ENCODE peak calls at places on chromosomes 3 and 15, in six cellular contexts. J is lower lobe of right lung, S is A549, W is PC-9, B is lung, R is psoas muscle. Y is an unnamed sample.
A peak's percentile ranks its signal among the peaks of the same experiment; 100 is the strongest.

GRCh38 chr15:71472699-71473098 is 337.7 kb upstream of the NR2E3 start:
- DNase-seq in J (no peak), S (no peak), W (no peak), B (no peak), R (no peak), Y (no peak)

GRCh38 chr3:40681658-40682055 is 156.9 kb downstream of the ZNF621 start:
- DNase-seq in J (no peak), S (no peak), W (no peak), B (no peak), R (no peak), Y (no peak)

GRCh38 chr3:106710596-106710995 is 666.6 kb upstream of the CCDC54 start:
- DNase-seq in J (no peak), S (no peak), W (no peak), B (no peak), R (no peak), Y (no peak)

GRCh38 chr15:89587955-89588354 is 12.7 kb downstream of the TICRR start:
- DNase-seq in J (no peak), S (no peak), W (no peak), B (no peak), R (no peak), Y (no peak)

GRCh38 chr3:178001670-178002101 is 534.5 kb upstream of the KCNMB2 start:
- DNase-seq in J (no peak), S (no peak), W (no peak), B (no peak), R (no peak), Y (no peak)

GRCh38 chr15:92624401-92624991 is 31.1 kb downstream of the FAM174B start:
- DNase-seq in J (no peak), S (no peak), W (no peak), B (no peak), R (peak; percentile 69), Y (peak; percentile 88)

GRCh38 chr15:83475551-83475950 is 28.4 kb downstream of the SH3GL3 start:
- DNase-seq in J (no peak), S (no peak), W (no peak), B (no peak), R (no peak), Y (no peak)

GRCh38 chr3:46100812-46101211 is 73.5 kb upstream of the XCR1 start:
- DNase-seq in J (peak; percentile 51), S (no peak), W (no peak), B (no peak), R (no peak), Y (no peak)

GRCh38 chr3:64666171-64666581 is 21.6 kb downstream of the ADAMTS9 start:
- DNase-seq in J (no peak), S (no peak), W (peak; percentile 83), B (no peak), R (no peak), Y (no peak)

GRCh38 chr3:188853896-188854295 is 317.9 kb upstream of the TPRG1 start:
- DNase-seq in J (no peak), S (no peak), W (no peak), B (no peak), R (no peak), Y (no peak)

GRCh38 chr3:112043621-112044201 is 9.2 kb downstream of the TMPRSS7 start:
- DNase-seq in J (no peak), S (peak; percentile 73), W (peak; percentile 68), B (peak; percentile 49), R (no peak), Y (no peak)

GRCh38 chr3:172107403-172107802 is 68.0 kb downstream of the FNDC3B start:
- DNase-seq in J (no peak), S (no peak), W (no peak), B (no peak), R (no peak), Y (no peak)

GRCh38 chr3:184813357-184813756 is 1.4 kb downstream of the VPS8 start:
- DNase-seq in J (no peak), S (no peak), W (no peak), B (no peak), R (no peak), Y (no peak)

GRCh38 chr15:80568298-80568697 is 126.8 kb upstream of the ABHD17C start:
- DNase-seq in J (no peak), S (no peak), W (no peak), B (no peak), R (no peak), Y (no peak)

GRCh38 chr3:148540266-148540665 is 157.4 kb upstream of the AGTR1 start:
- DNase-seq in J (no peak), S (no peak), W (no peak), B (no peak), R (no peak), Y (no peak)

GRCh38 chr3:13594146-13594545 is 45.2 kb downstream of the FBLN2 start:
- DNase-seq in J (no peak), S (no peak), W (no peak), B (no peak), R (no peak), Y (peak; percentile 36)

GRCh38 chr3:24538891-24539290 is 44.2 kb upstream of the THRB start:
- DNase-seq in J (no peak), S (no peak), W (no peak), B (no peak), R (no peak), Y (no peak)

GRCh38 chr15:75713338-75713895 is 769 bp upstream of the CSPG4 start:
- DNase-seq in J (no peak), S (no peak), W (no peak), B (no peak), R (peak; percentile 51), Y (peak; percentile 92)

GRCh38 chr3:81726735-81727134 is 34.7 kb downstream of the GBE1 start:
- DNase-seq in J (no peak), S (no peak), W (no peak), B (no peak), R (no peak), Y (no peak)

GRCh38 chr3:39192490-39193092 is at the start of gene XIRP1:
- DNase-seq in J (no peak), S (no peak), W (no peak), B (no peak), R (peak; percentile 66), Y (no peak)

GRCh38 chr3:41350441-41350840 is 151.1 kb downstream of the CTNNB1 start:
- DNase-seq in J (no peak), S (no peak), W (no peak), B (no peak), R (no peak), Y (no peak)

GRCh38 chr3:109373933-109374332 is 36.6 kb upstream of the DPPA4 start:
- DNase-seq in J (no peak), S (no peak), W (no peak), B (no peak), R (no peak), Y (no peak)

GRCh38 chr15:70062321-70062956 is 35.3 kb downstream of the TLE3 start:
- DNase-seq in J (no peak), S (no peak), W (no peak), B (peak; percentile 38), R (peak; percentile 59), Y (peak; percentile 90)

GRCh38 chr3:87958289-87958688 is 100.5 kb downstream of the CGGBP1 start:
- DNase-seq in J (no peak), S (no peak), W (no peak), B (no peak), R (no peak), Y (no peak)

GRCh38 chr15:43239732-43240491 is 19.1 kb upstream of the EPB42 start:
- DNase-seq in J (no peak), S (no peak), W (no peak), B (no peak), R (no peak), Y (no peak)

GRCh38 chr3:113602256-113602655 is 69.9 kb downstream of the SIDT1 start:
- DNase-seq in J (no peak), S (no peak), W (no peak), B (no peak), R (no peak), Y (no peak)

GRCh38 chr3:177190701-177191100 is 6.6 kb downstream of the TBL1XR1 start:
- DNase-seq in J (no peak), S (no peak), W (no peak), B (no peak), R (no peak), Y (no peak)

GRCh38 chr3:62084558-62084957 is 288.8 kb downstream of the FEZF2 start:
- DNase-seq in J (no peak), S (no peak), W (peak; percentile 72), B (no peak), R (no peak), Y (no peak)

DNA sequence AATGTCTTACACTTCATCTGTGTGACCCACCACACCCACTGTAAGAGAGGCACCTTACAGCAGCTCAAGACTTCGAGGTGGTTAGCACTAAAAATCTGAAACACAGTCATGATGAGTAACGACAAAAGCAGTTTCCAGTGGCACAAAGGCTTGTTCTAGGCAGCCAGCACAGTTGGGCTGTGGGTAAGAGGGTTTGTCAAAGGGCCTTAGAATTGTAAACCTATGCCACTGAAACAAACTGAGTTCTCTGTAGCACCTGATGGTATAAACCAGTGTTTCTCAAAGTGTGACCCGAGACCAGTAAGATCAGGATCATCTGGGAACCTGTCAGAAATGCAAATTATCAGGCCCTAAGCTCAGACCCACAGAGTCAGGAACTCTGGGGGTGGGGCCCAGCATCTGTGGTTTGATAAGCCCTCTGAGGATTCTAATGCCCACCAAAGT is 36.5 kb downstream of the DAPK2 start:
- DNase-seq in J (no peak), S (no peak), W (peak; percentile 60), B (no peak), R (no peak), Y (no peak)
- H3K27ac ChIP-seq in J (peak overlapping the region; percentile 14), S (no peak overlapping the region), W (peak overlapping the region; percentile 17), B (peak overlapping the region; percentile 88), R (peak overlapping the region; percentile 47), Y (no peak overlapping the region)

DNA sequence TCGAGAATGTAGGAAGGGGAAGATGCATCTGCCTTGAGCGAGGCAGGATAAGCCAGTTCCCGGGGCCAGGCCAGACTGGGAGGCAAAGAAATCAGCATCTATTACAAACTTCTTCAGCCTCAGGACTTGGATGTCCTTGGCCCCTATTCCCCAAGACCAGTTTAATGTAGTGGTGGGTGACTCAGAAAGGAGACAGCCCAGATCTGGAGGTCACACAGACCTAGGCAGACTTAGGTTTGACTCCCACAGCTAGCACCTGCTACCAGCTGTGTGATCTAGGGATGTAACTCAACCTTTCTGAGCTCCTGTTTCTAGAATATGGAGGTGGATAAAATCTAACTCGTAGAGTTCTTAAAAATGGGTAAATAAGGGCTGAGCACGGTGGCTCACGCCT is 409.5 kb upstream of the PROK2 start:
- DNase-seq in J (no peak), S (no peak), W (no peak), B (no peak), R (peak; percentile 21), Y (no peak)
- TF ChIP-seq CTCF in J (no peak), S (no peak), W (no peak), B (no peak), R (no peak), Y (no peak)

DNA sequence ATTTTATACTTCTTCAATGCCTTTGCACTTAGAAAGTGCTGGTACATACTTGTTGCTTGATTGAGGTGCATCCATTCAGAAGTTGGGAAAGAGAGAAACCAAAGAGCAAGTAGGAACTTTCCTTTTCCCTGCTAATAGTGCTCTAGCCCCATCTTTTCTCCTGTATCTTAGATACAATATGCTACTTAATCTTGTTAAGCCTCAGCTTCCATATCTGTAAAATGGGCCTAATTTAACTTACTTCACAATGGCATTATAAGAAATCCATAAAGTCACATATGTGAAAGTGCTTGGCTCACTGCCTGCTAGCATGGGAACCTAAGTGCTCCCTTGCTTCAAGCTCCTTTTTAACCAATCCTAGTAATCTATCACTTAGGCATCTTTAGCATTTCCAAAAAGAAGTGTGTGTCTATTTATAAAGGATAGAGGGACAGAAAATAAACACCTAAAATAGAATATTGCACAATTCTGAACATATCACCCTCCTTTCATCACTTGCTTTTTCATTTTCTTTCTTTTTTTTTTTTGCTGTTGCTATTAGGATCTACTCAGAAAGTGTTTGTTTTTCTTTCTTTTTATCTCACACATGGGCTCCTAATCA is 28.1 kb downstream of the KCNAB1 start:
- DNase-seq in J (no peak), S (no peak), W (no peak), B (no peak), R (no peak), Y (no peak)
- H3K27ac ChIP-seq in J (no peak overlapping the region), S (no peak overlapping the region), W (no peak overlapping the region), B (no peak overlapping the region), R (no peak overlapping the region), Y (peak overlapping the region; percentile 71)

GRCh38 chr15:74302821-74303359 is 64.6 kb downstream of the CYP11A1 start:
- DNase-seq in J (no peak), S (peak; percentile 49), W (no peak), B (peak; percentile 34), R (no peak), Y (peak; percentile 46)
- TF ChIP-seq CTCF in J (peak; percentile 53), S (peak; percentile 69), W (peak; percentile 84), B (peak; percentile 10), R (peak; percentile 63), Y (peak; percentile 46)